ENCODE peak calls at places on chromosomes 5 and 9, in nine cellular contexts. R is sigmoid colon, A is suprapubic skin, M is A549, Z is stomach, P is tibial nerve, L is transverse colon, X is GM12878, W is HepG2. H is an unnamed sample.

GRCh38 chr5:86786955-86787354 is 169.2 kb downstream of the COX7C start:
- DNase-seq in W (no peak), P (no peak), M (no peak), R (no peak), Z (no peak), L (no peak), A (no peak), X (no peak), H (no peak)

GRCh38 chr5:86977185-86977584 is 290.5 kb upstream of the RASA1 start:
- DNase-seq in Z (no peak), P (no peak), L (no peak), X (no peak), M (no peak), W (no peak), R (no peak), A (no peak), H (no peak)

GRCh38 chr5:59216845-59217244 is 634.0 kb downstream of the RAB3C start:
- DNase-seq in Z (no peak), R (no peak), A (no peak), L (no peak), X (no peak), M (peak; percentile 43), P (no peak), W (no peak), H (no peak)

GRCh38 chr9:21761309-21761901 is 41.0 kb upstream of the MTAP start:
- DNase-seq in Z (no peak), X (peak; percentile 19), L (no peak), W (no peak), P (no peak), A (no peak), M (no peak), R (no peak), H (no peak)

GRCh38 chr5:33850100-33850594 is 41.6 kb downstream of the ADAMTS12 start:
- DNase-seq in L (no peak), P (no peak), X (peak; percentile 99), A (no peak), M (peak; percentile 54), R (no peak), W (peak; percentile 3), Z (no peak), H (no peak)

GRCh38 chr9:94757158-94757557 is 30.7 kb downstream of the AOPEP start:
- DNase-seq in Z (no peak), R (no peak), P (no peak), L (no peak), M (no peak), W (no peak), A (no peak), X (no peak), H (no peak)

GRCh38 chr5:104297076-104297475 is 734.5 kb upstream of the NUDT12 start:
- DNase-seq in L (no peak), R (no peak), X (no peak), Z (no peak), A (no peak), W (no peak), M (no peak), P (no peak), H (no peak)

GRCh38 chr5:78738693-78739300 is 90.2 kb upstream of the LHFPL2 start:
- DNase-seq in X (no peak), W (no peak), M (no peak), P (no peak), A (no peak), Z (peak; percentile 61), L (peak; percentile 40), R (no peak), H (no peak)

GRCh38 chr5:65753189-65753588 is 31.2 kb downstream of the NLN start:
- DNase-seq in L (no peak), R (no peak), M (no peak), W (no peak), X (no peak), Z (no peak), P (no peak), A (no peak), H (no peak)

DNA sequence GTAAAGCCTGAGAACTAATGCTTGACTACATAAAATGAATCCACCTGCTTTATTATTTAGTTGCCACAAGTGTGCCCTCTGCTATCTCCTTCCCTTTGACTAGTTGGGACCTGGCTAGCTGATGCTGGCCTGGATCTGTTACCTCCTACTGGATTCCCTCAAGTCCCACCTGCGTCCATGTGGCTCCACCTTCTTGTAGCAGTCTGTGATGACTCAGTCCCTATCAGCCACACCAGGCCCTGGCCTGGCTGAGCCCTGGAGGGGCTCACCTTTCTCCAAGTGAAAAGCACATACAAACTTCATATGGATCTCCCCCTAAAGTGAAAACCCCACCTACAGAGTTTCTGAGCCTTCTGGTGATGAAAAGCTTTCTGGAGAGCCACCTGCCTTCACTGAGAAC is 611.4 kb downstream of the SEMA5A start:
- DNase-seq in A (no peak), R (no peak), X (no peak), M (no peak), P (no peak), W (no peak), L (no peak), Z (no peak), H (no peak)
- TF ChIP-seq EP300 in A (no peak), R (no peak), X (no peak), M (no peak), P (no peak), W (no peak), L (no peak), Z (no peak), H (no peak)

GRCh38 chr9:101487443-101487855 is 46.2 kb upstream of the RNF20 start:
- DNase-seq in P (no peak), M (no peak), L (no peak), X (no peak), W (no peak), Z (no peak), R (no peak), A (no peak), H (no peak)
- H3K4me3 ChIP-seq in P (peak overlapping the region; percentile 45), M (peak overlapping the region; percentile 73), L (peak overlapping the region; percentile 65), X (no peak overlapping the region), W (no peak overlapping the region), Z (peak overlapping the region; percentile 72), R (no peak overlapping the region), A (peak overlapping the region; percentile 81), H (peak overlapping the region; percentile 72)

GRCh38 chr9:88697764-88698436 is 162.9 kb downstream of the NXNL2 start:
- DNase-seq in R (no peak), M (no peak), Z (no peak), P (no peak), W (no peak), A (no peak), L (no peak), X (no peak), H (no peak)

GRCh38 chr9:88706193-88707112 is 171.5 kb downstream of the NXNL2 start:
- DNase-seq in M (no peak), A (no peak), Z (no peak), P (no peak), L (no peak), R (no peak), X (no peak), W (peak; percentile 99), H (no peak)

GRCh38 chr9:88702985-88703384 is 168.0 kb downstream of the NXNL2 start:
- DNase-seq in M (no peak), X (no peak), W (peak; percentile 62), A (no peak), P (no peak), R (no peak), Z (no peak), L (no peak), H (no peak)
- TF ChIP-seq POLR2A in M (no peak), X (no peak), W (no peak), A (no peak), P (no peak), R (no peak), Z (no peak), L (no peak), H (no peak)

GRCh38 chr9:17090041-17090440 is 44.8 kb upstream of the CNTLN start:
- DNase-seq in A (no peak), R (no peak), L (no peak), M (no peak), W (no peak), P (no peak), Z (no peak), X (no peak), H (no peak)
- TF ChIP-seq EP300 in A (no peak), R (no peak), L (no peak), M (no peak), W (no peak), P (no peak), Z (no peak), X (no peak), H (no peak)

DNA sequence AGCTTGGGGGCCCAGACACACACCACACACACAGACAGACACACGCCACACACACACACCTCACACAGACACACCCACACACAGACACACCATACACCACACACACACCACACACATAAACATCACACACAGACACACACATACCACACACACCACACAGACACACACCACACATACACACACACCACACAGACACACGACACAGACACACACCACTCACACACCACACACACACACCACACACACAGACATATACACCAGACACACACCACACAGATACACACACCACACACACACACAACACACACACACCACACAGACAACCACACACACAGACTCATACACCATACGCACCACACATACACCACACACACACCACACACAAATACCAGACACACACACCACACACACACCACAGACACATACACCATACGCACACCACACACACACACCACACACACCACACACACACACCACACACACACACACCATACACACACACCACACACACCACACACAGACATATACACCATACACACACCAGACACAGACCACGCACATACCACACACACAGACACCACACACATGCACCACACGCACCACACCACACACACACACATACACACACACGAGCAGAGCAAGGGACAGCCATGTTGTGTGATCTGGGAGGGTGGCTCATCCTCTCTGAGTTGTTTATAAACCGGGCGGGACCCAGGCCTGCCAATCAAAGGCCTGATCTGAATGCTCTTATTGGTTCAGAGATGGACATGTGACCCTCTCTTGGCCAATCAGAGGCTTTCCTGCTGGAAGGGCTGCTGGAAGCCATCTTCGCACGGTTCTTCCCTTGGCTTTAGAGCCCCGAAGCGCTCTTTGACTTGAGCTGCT is 148.3 kb downstream of the GAPVD1 start:
- DNase-seq in W (peak; percentile 48), M (peak; percentile 86), X (no peak), A (no peak), Z (no peak), R (no peak), P (no peak), L (no peak), H (no peak)
- H3K4me3 ChIP-seq in W (no peak overlapping the region), M (no peak overlapping the region), X (no peak overlapping the region), A (no peak overlapping the region), Z (no peak overlapping the region), R (no peak overlapping the region), P (no peak overlapping the region), L (no peak overlapping the region), H (no peak overlapping the region)

GRCh38 chr5:172944741-172945140 is 14.5 kb upstream of the RPL26L1 start:
- DNase-seq in L (no peak), A (no peak), R (no peak), W (no peak), X (no peak), P (no peak), Z (no peak), M (no peak), H (no peak)

GRCh38 chr5:172945151-172945550 is 14.1 kb upstream of the RPL26L1 start:
- DNase-seq in X (no peak), A (no peak), P (no peak), Z (no peak), W (no peak), R (peak; percentile 33), L (no peak), M (no peak), H (no peak)

GRCh38 chr5:172942556-172942955 is 16.7 kb upstream of the RPL26L1 start:
- DNase-seq in Z (no peak), A (no peak), L (no peak), R (no peak), X (no peak), M (no peak), P (no peak), W (no peak), H (no peak)

GRCh38 chr5:172943283-172943841 is 15.9 kb upstream of the RPL26L1 start:
- DNase-seq in R (no peak), P (no peak), L (no peak), M (no peak), W (no peak), Z (no peak), X (no peak), A (no peak), H (peak; percentile 51)

GRCh38 chr5:172943906-172944305 is 15.3 kb upstream of the RPL26L1 start:
- DNase-seq in R (no peak), Z (no peak), L (no peak), W (no peak), A (no peak), X (no peak), P (no peak), M (no peak), H (peak; percentile 13)
- TF ChIP-seq POLR2A in R (no peak), Z (no peak), L (no peak), W (no peak), A (no peak), X (no peak), P (no peak), M (no peak), H (no peak)